ENCODE peak calls at places on chromosomes 5 and 9, in six cellular contexts. One of them, this sample, is unnamed.

GRCh38 chr9:15403155-15403554 is 19.5 kb upstream of the SNAPC3 start:
- DNase-seq in GM04503: no peak
- DNase-seq in PC-3: peak; percentile 12
- DNase-seq in Caki2: peak; percentile 29
- DNase-seq in CD4-positive, alpha-beta memory T cell: no peak
- DNase-seq in choroid plexus epithelial cell: no peak
- DNase-seq in this sample: no peak

GRCh38 chr5:54090495-54091084 is 219.8 kb downstream of the ARL15 start:
- DNase-seq in GM04503: peak; percentile 81
- DNase-seq in PC-3: peak; percentile 23
- DNase-seq in Caki2: peak; percentile 8
- DNase-seq in CD4-positive, alpha-beta memory T cell: no peak
- DNase-seq in choroid plexus epithelial cell: peak; percentile 95
- DNase-seq in this sample: peak; percentile 72

GRCh38 chr9:97364769-97365490 is 47.0 kb upstream of the TDRD7 start:
- DNase-seq in GM04503: no peak
- DNase-seq in PC-3: no peak
- DNase-seq in Caki2: no peak
- DNase-seq in CD4-positive, alpha-beta memory T cell: no peak
- DNase-seq in choroid plexus epithelial cell: no peak
- DNase-seq in this sample: no peak

GRCh38 chr5:115758356-115758755 is 58.1 kb downstream of the CDO1 start:
- DNase-seq in GM04503: no peak
- DNase-seq in PC-3: no peak
- DNase-seq in Caki2: peak; percentile 26
- DNase-seq in CD4-positive, alpha-beta memory T cell: no peak
- DNase-seq in choroid plexus epithelial cell: no peak
- DNase-seq in this sample: no peak

GRCh38 chr9:4796530-4796929 is 3.8 kb downstream of the RCL1 start:
- DNase-seq in GM04503: no peak
- DNase-seq in PC-3: no peak
- DNase-seq in Caki2: no peak
- DNase-seq in CD4-positive, alpha-beta memory T cell: no peak
- DNase-seq in choroid plexus epithelial cell: no peak
- DNase-seq in this sample: no peak

GRCh38 chr9:134987906-134988700 is 70.4 kb upstream of the FCN1 start:
- DNase-seq in GM04503: no peak
- DNase-seq in PC-3: no peak
- DNase-seq in Caki2: no peak
- DNase-seq in CD4-positive, alpha-beta memory T cell: no peak
- DNase-seq in choroid plexus epithelial cell: no peak
- DNase-seq in this sample: no peak

GRCh38 chr9:93900436-93900819 is 54.7 kb downstream of the BARX1 start:
- DNase-seq in GM04503: no peak
- DNase-seq in PC-3: no peak
- DNase-seq in Caki2: no peak
- DNase-seq in CD4-positive, alpha-beta memory T cell: no peak
- DNase-seq in choroid plexus epithelial cell: no peak
- DNase-seq in this sample: no peak

GRCh38 chr5:5141625-5142527 is 1.7 kb downstream of the ADAMTS16 start:
- DNase-seq in GM04503: no peak
- DNase-seq in PC-3: peak; percentile 75
- DNase-seq in Caki2: peak; percentile 50
- DNase-seq in CD4-positive, alpha-beta memory T cell: peak; percentile 47
- DNase-seq in choroid plexus epithelial cell: peak; percentile 79
- DNase-seq in this sample: peak; percentile 52

GRCh38 chr5:179182601-179183000 is 122.4 kb downstream of the ZNF354C start:
- DNase-seq in GM04503: no peak
- DNase-seq in PC-3: no peak
- DNase-seq in Caki2: no peak
- DNase-seq in CD4-positive, alpha-beta memory T cell: no peak
- DNase-seq in choroid plexus epithelial cell: no peak
- DNase-seq in this sample: no peak

GRCh38 chr9:71552480-71552879 is 215.8 kb downstream of the CEMIP2 start:
- DNase-seq in GM04503: no peak
- DNase-seq in PC-3: no peak
- DNase-seq in Caki2: no peak
- DNase-seq in CD4-positive, alpha-beta memory T cell: no peak
- DNase-seq in choroid plexus epithelial cell: no peak
- DNase-seq in this sample: no peak

GRCh38 chr9:73167614-73168013 is 15.9 kb downstream of the ANXA1 start:
- DNase-seq in GM04503: no peak
- DNase-seq in PC-3: no peak
- DNase-seq in Caki2: no peak
- DNase-seq in CD4-positive, alpha-beta memory T cell: no peak
- DNase-seq in choroid plexus epithelial cell: no peak
- DNase-seq in this sample: no peak

GRCh38 chr9:107749787-107750444 is 260.3 kb upstream of the KLF4 start:
- DNase-seq in GM04503: peak; percentile 88
- DNase-seq in PC-3: peak; percentile 84
- DNase-seq in Caki2: peak; percentile 57
- DNase-seq in CD4-positive, alpha-beta memory T cell: no peak
- DNase-seq in choroid plexus epithelial cell: peak; percentile 94
- DNase-seq in this sample: peak; percentile 83

GRCh38 chr5:56169281-56169680 is 63.8 kb downstream of the ANKRD55 start:
- DNase-seq in GM04503: no peak
- DNase-seq in PC-3: no peak
- DNase-seq in Caki2: peak; percentile 87
- DNase-seq in CD4-positive, alpha-beta memory T cell: no peak
- DNase-seq in choroid plexus epithelial cell: no peak
- DNase-seq in this sample: no peak

GRCh38 chr9:102842421-102842820 is 152.7 kb upstream of the CYLC2 start:
- DNase-seq in GM04503: no peak
- DNase-seq in PC-3: no peak
- DNase-seq in Caki2: no peak
- DNase-seq in CD4-positive, alpha-beta memory T cell: no peak
- DNase-seq in choroid plexus epithelial cell: no peak
- DNase-seq in this sample: no peak

GRCh38 chr5:72752909-72753308 is 63.6 kb upstream of the TNPO1 start:
- DNase-seq in GM04503: no peak
- DNase-seq in PC-3: no peak
- DNase-seq in Caki2: no peak
- DNase-seq in CD4-positive, alpha-beta memory T cell: no peak
- DNase-seq in choroid plexus epithelial cell: no peak
- DNase-seq in this sample: no peak

GRCh38 chr5:153511632-153512031 is 21.2 kb downstream of the GRIA1 start:
- DNase-seq in GM04503: no peak
- DNase-seq in PC-3: no peak
- DNase-seq in Caki2: no peak
- DNase-seq in CD4-positive, alpha-beta memory T cell: no peak
- DNase-seq in choroid plexus epithelial cell: no peak
- DNase-seq in this sample: no peak

GRCh38 chr5:66529704-66530103 is 66.5 kb upstream of the MAST4 start:
- DNase-seq in GM04503: no peak
- DNase-seq in PC-3: no peak
- DNase-seq in Caki2: no peak
- DNase-seq in CD4-positive, alpha-beta memory T cell: no peak
- DNase-seq in choroid plexus epithelial cell: no peak
- DNase-seq in this sample: no peak

GRCh38 chr9:105510024-105510423 is 47.9 kb upstream of the FKTN start:
- DNase-seq in GM04503: peak; percentile 17
- DNase-seq in PC-3: no peak
- DNase-seq in Caki2: no peak
- DNase-seq in CD4-positive, alpha-beta memory T cell: no peak
- DNase-seq in choroid plexus epithelial cell: peak; percentile 95
- DNase-seq in this sample: peak; percentile 81

GRCh38 chr9:18976368-18977238 is 56.4 kb downstream of the SAXO1 start:
- DNase-seq in GM04503: peak; percentile 82
- DNase-seq in PC-3: peak; percentile 62
- DNase-seq in Caki2: no peak
- DNase-seq in CD4-positive, alpha-beta memory T cell: no peak
- DNase-seq in choroid plexus epithelial cell: peak; percentile 80
- DNase-seq in this sample: peak; percentile 77

GRCh38 chr9:107992269-107992668 is 502.7 kb upstream of the KLF4 start:
- DNase-seq in GM04503: no peak
- DNase-seq in PC-3: no peak
- DNase-seq in Caki2: no peak
- DNase-seq in CD4-positive, alpha-beta memory T cell: no peak
- DNase-seq in choroid plexus epithelial cell: no peak
- DNase-seq in this sample: no peak

This sample was measured in brain microvascular endothelial cell.